ENCODE peak calls at places on chromosomes 4 and X, in eight cellular contexts. One of them, this sample, is unnamed.
A peak's percentile ranks its signal among the peaks of the same experiment; 100 is the strongest.

GRCh38 chrX:134520860-134521390 is 61.0 kb downstream of the HPRT1 start:
- DNase-seq in H9: peak; percentile 65
- DNase-seq in fibroblast of lung: peak; percentile 62
- DNase-seq in hepatocyte: peak; percentile 57
- DNase-seq in lower lobe of right lung: no peak
- DNase-seq in brain microvascular endothelial cell: peak; percentile 57
- DNase-seq in Peyer's patch: no peak
- DNase-seq in CD8-positive, alpha-beta T cell: no peak
- DNase-seq in this sample: peak; percentile 49

GRCh38 chr4:181659202-181659601 is 584.0 kb upstream of the TENM3 start:
- DNase-seq in CD8-positive, alpha-beta T cell: no peak
- DNase-seq in Peyer's patch: no peak
- DNase-seq in hepatocyte: no peak
- DNase-seq in brain microvascular endothelial cell: peak; percentile 47
- DNase-seq in H9: no peak
- DNase-seq in lower lobe of right lung: no peak
- DNase-seq in fibroblast of lung: peak; percentile 60
- DNase-seq in this sample: no peak

GRCh38 chrX:11143931-11144678 is 33.0 kb downstream of the HCCS start:
- DNase-seq in lower lobe of right lung: no peak
- DNase-seq in hepatocyte: peak; percentile 85
- DNase-seq in H9: peak; percentile 38
- DNase-seq in Peyer's patch: peak; percentile 62
- DNase-seq in fibroblast of lung: peak; percentile 54
- DNase-seq in brain microvascular endothelial cell: peak; percentile 76
- DNase-seq in CD8-positive, alpha-beta T cell: peak; percentile 58
- DNase-seq in this sample: peak; percentile 67

GRCh38 chr4:111066887-111067286 is 444.0 kb upstream of the PITX2 start:
- DNase-seq in fibroblast of lung: peak; percentile 70
- DNase-seq in lower lobe of right lung: no peak
- DNase-seq in Peyer's patch: no peak
- DNase-seq in brain microvascular endothelial cell: peak; percentile 34
- DNase-seq in CD8-positive, alpha-beta T cell: no peak
- DNase-seq in hepatocyte: no peak
- DNase-seq in H9: no peak
- DNase-seq in this sample: no peak

GRCh38 chrX:17596051-17596450 is 141.2 kb upstream of the SCML1 start:
- DNase-seq in fibroblast of lung: peak; percentile 56
- DNase-seq in Peyer's patch: no peak
- DNase-seq in brain microvascular endothelial cell: no peak
- DNase-seq in H9: no peak
- DNase-seq in lower lobe of right lung: no peak
- DNase-seq in hepatocyte: no peak
- DNase-seq in CD8-positive, alpha-beta T cell: no peak
- DNase-seq in this sample: no peak

GRCh38 chr4:133996431-133997121 is 205.0 kb downstream of the PABPC4L start:
- DNase-seq in hepatocyte: peak; percentile 6
- DNase-seq in Peyer's patch: no peak
- DNase-seq in brain microvascular endothelial cell: peak; percentile 8
- DNase-seq in CD8-positive, alpha-beta T cell: no peak
- DNase-seq in H9: no peak
- DNase-seq in lower lobe of right lung: no peak
- DNase-seq in fibroblast of lung: no peak
- DNase-seq in this sample: no peak

GRCh38 chrX:117510453-117510852 is 606.2 kb downstream of the KLHL13 start:
- DNase-seq in lower lobe of right lung: no peak
- DNase-seq in CD8-positive, alpha-beta T cell: no peak
- DNase-seq in brain microvascular endothelial cell: no peak
- DNase-seq in H9: no peak
- DNase-seq in fibroblast of lung: no peak
- DNase-seq in hepatocyte: peak; percentile 21
- DNase-seq in Peyer's patch: no peak
- DNase-seq in this sample: no peak

GRCh38 chrX:1932231-1932630 is 317.4 kb downstream of the ASMT start:
- DNase-seq in Peyer's patch: no peak
- DNase-seq in fibroblast of lung: peak; percentile 53
- DNase-seq in H9: no peak
- DNase-seq in hepatocyte: no peak
- DNase-seq in brain microvascular endothelial cell: peak; percentile 71
- DNase-seq in lower lobe of right lung: no peak
- DNase-seq in CD8-positive, alpha-beta T cell: no peak
- DNase-seq in this sample: no peak

GRCh38 chr4:104859601-104860000 is 287.1 kb upstream of the TET2 start:
- DNase-seq in hepatocyte: no peak
- DNase-seq in brain microvascular endothelial cell: no peak
- DNase-seq in H9: no peak
- DNase-seq in lower lobe of right lung: no peak
- DNase-seq in fibroblast of lung: peak; percentile 5
- DNase-seq in Peyer's patch: no peak
- DNase-seq in CD8-positive, alpha-beta T cell: no peak
- DNase-seq in this sample: no peak

GRCh38 chrX:9746148-9746880 is 19.3 kb downstream of the GPR143 start:
- DNase-seq in lower lobe of right lung: no peak
- DNase-seq in CD8-positive, alpha-beta T cell: no peak
- DNase-seq in fibroblast of lung: peak; percentile 81
- DNase-seq in hepatocyte: no peak
- DNase-seq in H9: no peak
- DNase-seq in Peyer's patch: no peak
- DNase-seq in brain microvascular endothelial cell: peak; percentile 62
- DNase-seq in this sample: no peak

GRCh38 chr4:145301386-145302080 is 121.1 kb upstream of the OTUD4 start:
- DNase-seq in hepatocyte: no peak
- DNase-seq in CD8-positive, alpha-beta T cell: no peak
- DNase-seq in Peyer's patch: no peak
- DNase-seq in lower lobe of right lung: no peak
- DNase-seq in fibroblast of lung: peak; percentile 57
- DNase-seq in brain microvascular endothelial cell: no peak
- DNase-seq in H9: no peak
- DNase-seq in this sample: no peak

GRCh38 chr4:105715692-105716278 is 7.2 kb downstream of the GSTCD start:
- DNase-seq in H9: no peak
- DNase-seq in hepatocyte: peak; percentile 54
- DNase-seq in brain microvascular endothelial cell: no peak
- DNase-seq in Peyer's patch: no peak
- DNase-seq in CD8-positive, alpha-beta T cell: no peak
- DNase-seq in lower lobe of right lung: no peak
- DNase-seq in fibroblast of lung: peak; percentile 27
- DNase-seq in this sample: no peak

GRCh38 chrX:118727686-118728339 is 407 bp downstream of the IL13RA1 start:
- DNase-seq in hepatocyte: peak; percentile 64
- DNase-seq in H9: no peak
- DNase-seq in fibroblast of lung: peak; percentile 36
- DNase-seq in lower lobe of right lung: peak; percentile 67
- DNase-seq in CD8-positive, alpha-beta T cell: peak; percentile 5
- DNase-seq in brain microvascular endothelial cell: no peak
- DNase-seq in Peyer's patch: no peak
- DNase-seq in this sample: peak; percentile 42

GRCh38 chr4:69910016-69910782 is 20.7 kb upstream of the CSN1S1 start:
- DNase-seq in H9: no peak
- DNase-seq in Peyer's patch: no peak
- DNase-seq in brain microvascular endothelial cell: peak; percentile 33
- DNase-seq in hepatocyte: no peak
- DNase-seq in fibroblast of lung: peak; percentile 1
- DNase-seq in lower lobe of right lung: no peak
- DNase-seq in CD8-positive, alpha-beta T cell: no peak
- DNase-seq in this sample: no peak

GRCh38 chrX:10233173-10233572 is 76.4 kb downstream of the CLCN4 start:
- DNase-seq in hepatocyte: no peak
- DNase-seq in brain microvascular endothelial cell: no peak
- DNase-seq in CD8-positive, alpha-beta T cell: no peak
- DNase-seq in Peyer's patch: no peak
- DNase-seq in lower lobe of right lung: no peak
- DNase-seq in H9: no peak
- DNase-seq in fibroblast of lung: peak; percentile 21
- DNase-seq in this sample: no peak

GRCh38 chr4:126264839-126265238 is 950.1 kb downstream of the FAT4 start:
- DNase-seq in fibroblast of lung: peak; percentile 78
- DNase-seq in hepatocyte: no peak
- DNase-seq in brain microvascular endothelial cell: no peak
- DNase-seq in H9: no peak
- DNase-seq in Peyer's patch: no peak
- DNase-seq in lower lobe of right lung: no peak
- DNase-seq in CD8-positive, alpha-beta T cell: no peak
- DNase-seq in this sample: no peak

GRCh38 chr4:48779095-48779997 is 733 bp downstream of the FRYL start:
- DNase-seq in lower lobe of right lung: peak; percentile 82
- DNase-seq in fibroblast of lung: peak; percentile 62
- DNase-seq in hepatocyte: peak; percentile 85
- DNase-seq in CD8-positive, alpha-beta T cell: peak; percentile 74
- DNase-seq in Peyer's patch: peak; percentile 61
- DNase-seq in brain microvascular endothelial cell: peak; percentile 22
- DNase-seq in H9: peak; percentile 40
- DNase-seq in this sample: peak; percentile 52
- TF ChIP-seq CTCF in lower lobe of right lung: peak; percentile 22
- TF ChIP-seq CTCF in fibroblast of lung: no peak
- TF ChIP-seq CTCF in hepatocyte: peak; percentile 16
- TF ChIP-seq CTCF in CD8-positive, alpha-beta T cell: no peak
- TF ChIP-seq CTCF in Peyer's patch: peak; percentile 19
- TF ChIP-seq CTCF in brain microvascular endothelial cell: no peak
- TF ChIP-seq CTCF in H9: no peak
- TF ChIP-seq CTCF in this sample: no peak

GRCh38 chr4:2281575-2282343 is 19.9 kb upstream of the MXD4 start:
- DNase-seq in brain microvascular endothelial cell: no peak
- DNase-seq in Peyer's patch: peak; percentile 88
- DNase-seq in H9: no peak
- DNase-seq in lower lobe of right lung: no peak
- DNase-seq in fibroblast of lung: no peak
- DNase-seq in hepatocyte: no peak
- DNase-seq in CD8-positive, alpha-beta T cell: peak; percentile 85
- DNase-seq in this sample: no peak
- TF ChIP-seq CTCF in brain microvascular endothelial cell: peak; percentile 35
- TF ChIP-seq CTCF in Peyer's patch: no peak
- TF ChIP-seq CTCF in H9: no peak
- TF ChIP-seq CTCF in lower lobe of right lung: no peak
- TF ChIP-seq CTCF in fibroblast of lung: no peak
- TF ChIP-seq CTCF in hepatocyte: no peak
- TF ChIP-seq CTCF in CD8-positive, alpha-beta T cell: peak; percentile 72
- TF ChIP-seq CTCF in this sample: no peak

GRCh38 chrX:107714196-107714811 is 61.3 kb downstream of the TSC22D3 start:
- DNase-seq in fibroblast of lung: no peak
- DNase-seq in lower lobe of right lung: peak; percentile 54
- DNase-seq in Peyer's patch: no peak
- DNase-seq in CD8-positive, alpha-beta T cell: peak; percentile 30
- DNase-seq in brain microvascular endothelial cell: no peak
- DNase-seq in H9: no peak
- DNase-seq in hepatocyte: no peak
- DNase-seq in this sample: no peak

GRCh38 chrX:107715331-107716044 is 60.1 kb downstream of the TSC22D3 start:
- DNase-seq in fibroblast of lung: peak; percentile 39
- DNase-seq in hepatocyte: no peak
- DNase-seq in Peyer's patch: no peak
- DNase-seq in lower lobe of right lung: peak; percentile 51
- DNase-seq in H9: no peak
- DNase-seq in brain microvascular endothelial cell: no peak
- DNase-seq in CD8-positive, alpha-beta T cell: peak; percentile 28
- DNase-seq in this sample: no peak

GRCh38 chrX:107718156-107718621 is 57.4 kb downstream of the TSC22D3 start:
- DNase-seq in Peyer's patch: peak; percentile 90
- DNase-seq in lower lobe of right lung: peak; percentile 66
- DNase-seq in H9: peak; percentile 83
- DNase-seq in fibroblast of lung: peak; percentile 58
- DNase-seq in CD8-positive, alpha-beta T cell: peak; percentile 77
- DNase-seq in hepatocyte: peak; percentile 92
- DNase-seq in brain microvascular endothelial cell: peak; percentile 65
- DNase-seq in this sample: peak; percentile 82

GRCh38 chrX:107716045-107716684 is 59.4 kb downstream of the TSC22D3 start:
- DNase-seq in brain microvascular endothelial cell: no peak
- DNase-seq in lower lobe of right lung: peak; percentile 54
- DNase-seq in Peyer's patch: no peak
- DNase-seq in CD8-positive, alpha-beta T cell: peak; percentile 36
- DNase-seq in H9: peak; percentile 76
- DNase-seq in hepatocyte: peak; percentile 70
- DNase-seq in fibroblast of lung: peak; percentile 49
- DNase-seq in this sample: no peak

DNA sequence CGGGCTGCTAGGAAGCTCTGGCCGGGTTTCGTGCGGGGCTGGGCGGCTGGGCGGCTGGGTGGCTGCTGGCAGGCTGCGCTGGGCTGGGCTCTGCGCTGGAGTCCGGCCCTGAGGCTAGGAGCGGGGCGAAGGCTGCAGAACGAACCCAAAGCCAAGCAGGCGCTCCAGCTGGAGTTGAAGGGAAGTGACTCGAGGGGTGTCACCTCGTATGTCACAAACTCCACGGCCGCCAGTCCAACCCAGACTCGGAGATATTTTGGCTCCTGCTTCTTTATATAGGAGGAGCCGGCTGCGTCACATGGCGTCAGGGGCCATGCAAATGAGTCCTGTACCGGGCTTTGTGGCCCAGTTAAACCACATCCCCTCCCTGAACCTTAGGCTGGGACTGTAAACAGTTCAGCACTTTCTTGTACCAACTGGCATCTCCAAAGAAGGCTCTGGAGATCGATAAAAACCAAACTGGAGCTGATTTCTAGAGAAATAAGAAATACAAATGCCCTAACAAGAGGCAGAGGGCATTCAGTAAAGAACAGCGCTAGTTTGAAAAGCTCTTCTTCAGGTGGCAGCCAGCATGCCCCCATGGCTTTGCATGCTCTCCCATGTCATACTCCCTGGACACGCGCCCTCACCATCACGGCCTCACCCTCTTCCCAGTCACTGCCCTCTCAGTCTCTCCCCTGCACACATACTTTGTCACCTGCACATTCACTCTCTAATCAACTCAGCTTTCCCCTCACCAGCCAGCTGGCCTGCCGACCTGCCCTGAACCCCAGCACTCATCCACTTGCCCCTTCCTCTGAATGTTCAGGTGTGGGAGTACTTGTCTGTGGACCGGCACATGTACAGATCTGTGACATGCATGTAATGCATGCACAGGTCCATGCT is 58.5 kb downstream of the TSC22D3 start:
- DNase-seq in brain microvascular endothelial cell: peak; percentile 90
- DNase-seq in hepatocyte: peak; percentile 89
- DNase-seq in lower lobe of right lung: peak; percentile 90
- DNase-seq in H9: peak; percentile 80
- DNase-seq in Peyer's patch: peak; percentile 94
- DNase-seq in CD8-positive, alpha-beta T cell: peak; percentile 90
- DNase-seq in fibroblast of lung: peak; percentile 76
- DNase-seq in this sample: peak; percentile 77
- TF ChIP-seq CTCF in brain microvascular endothelial cell: no peak
- TF ChIP-seq CTCF in hepatocyte: no peak
- TF ChIP-seq CTCF in lower lobe of right lung: no peak
- TF ChIP-seq CTCF in H9: no peak
- TF ChIP-seq CTCF in Peyer's patch: no peak
- TF ChIP-seq CTCF in CD8-positive, alpha-beta T cell: no peak
- TF ChIP-seq CTCF in fibroblast of lung: no peak
- TF ChIP-seq CTCF in this sample: no peak

DNA sequence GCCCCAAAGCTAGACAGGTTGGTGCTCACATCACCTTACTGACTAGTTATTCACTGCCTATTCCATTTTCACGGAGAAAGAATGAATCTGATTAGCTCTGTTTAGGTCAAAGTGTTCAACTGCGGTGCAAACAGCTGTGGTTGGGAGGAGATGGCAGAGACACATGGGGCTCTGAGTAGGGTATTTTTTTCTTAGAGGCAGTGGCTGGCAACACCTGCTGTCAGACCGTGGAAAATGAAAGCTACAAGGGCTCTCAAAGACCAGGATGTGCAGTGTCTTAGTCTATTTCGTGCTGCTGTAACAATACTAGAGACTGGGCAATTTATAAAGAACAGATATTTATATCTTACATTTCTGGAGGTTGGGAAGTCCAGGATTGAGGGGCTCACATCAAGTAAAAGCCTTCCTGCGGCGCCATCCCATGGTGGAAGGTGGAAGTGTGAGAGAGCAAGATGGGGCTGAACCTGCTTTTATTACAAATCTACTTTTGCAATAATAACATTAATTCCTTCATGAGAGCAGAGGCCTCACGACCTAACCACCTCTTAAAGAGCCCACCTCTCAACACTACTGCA is 10.6 kb downstream of the NYX start:
- DNase-seq in CD8-positive, alpha-beta T cell: no peak
- DNase-seq in brain microvascular endothelial cell: no peak
- DNase-seq in H9: no peak
- DNase-seq in hepatocyte: no peak
- DNase-seq in Peyer's patch: no peak
- DNase-seq in fibroblast of lung: no peak
- DNase-seq in lower lobe of right lung: no peak
- DNase-seq in this sample: no peak
- TF ChIP-seq CTCF in CD8-positive, alpha-beta T cell: no peak
- TF ChIP-seq CTCF in brain microvascular endothelial cell: peak; percentile 49
- TF ChIP-seq CTCF in H9: peak; percentile 64
- TF ChIP-seq CTCF in hepatocyte: no peak
- TF ChIP-seq CTCF in Peyer's patch: no peak
- TF ChIP-seq CTCF in fibroblast of lung: no peak
- TF ChIP-seq CTCF in lower lobe of right lung: no peak
- TF ChIP-seq CTCF in this sample: no peak